ENCODE peak calls at places on chromosome 11, in nine cellular contexts. Q is psoas muscle; H is ovary; P is adrenal gland; U is OCI-LY7; M is CD8-positive, alpha-beta T cell; X is GM23248; E is CD4-positive, alpha-beta memory T cell; S is fibroblast of lung. Y is an unnamed sample.
A peak's percentile ranks its signal among the peaks of the same experiment; 100 is the strongest.

GRCh38 chr11:20444537-20444936 is 57.0 kb downstream of the PRMT3 start:
- DNase-seq in H (no peak), X (no peak), U (no peak), Q (no peak), P (no peak), S (no peak), E (no peak), M (no peak), Y (no peak)

GRCh38 chr11:94728541-94728940 is 39.6 kb upstream of the AMOTL1 start:
- DNase-seq in S (no peak), P (no peak), X (peak; percentile 84), M (no peak), E (no peak), H (no peak), U (no peak), Q (no peak), Y (no peak)

GRCh38 chr11:1487091-1487850 is 692 bp upstream of the MOB2 start:
- DNase-seq in E (no peak), U (no peak), X (no peak), Q (no peak), P (no peak), S (no peak), H (peak; percentile 46), M (no peak), Y (peak; percentile 17)

GRCh38 chr11:47715082-47715669 is at the start of gene AGBL2:
- DNase-seq in Q (peak; percentile 77), U (peak; percentile 85), P (peak; percentile 69), S (peak; percentile 58), M (peak; percentile 80), H (peak; percentile 68), E (peak; percentile 81), X (peak; percentile 83), Y (peak; percentile 76)

GRCh38 chr11:111908639-111909305 is 2.8 kb downstream of the CRYAB start:
- DNase-seq in S (no peak), H (no peak), Q (no peak), E (no peak), P (no peak), X (no peak), M (no peak), U (no peak), Y (no peak)

GRCh38 chr11:94664336-94664735 is 97.2 kb downstream of the PIWIL4 start:
- DNase-seq in P (no peak), Q (no peak), E (no peak), S (no peak), X (peak; percentile 39), M (no peak), U (no peak), H (no peak), Y (no peak)

GRCh38 chr11:7480132-7480531 is 5.2 kb upstream of the OLFML1 start:
- DNase-seq in U (no peak), E (no peak), M (no peak), X (peak; percentile 65), S (peak; percentile 65), P (no peak), H (no peak), Q (no peak), Y (no peak)

GRCh38 chr11:75558939-75559843 is 2.9 kb upstream of the SERPINH1 start:
- DNase-seq in M (no peak), Q (no peak), S (peak; percentile 89), E (no peak), P (peak; percentile 66), X (peak; percentile 78), H (peak; percentile 79), U (no peak), Y (peak; percentile 79)

GRCh38 chr11:5605849-5606248 is 9.4 kb downstream of the TRIM6 start:
- DNase-seq in Q (no peak), E (no peak), S (peak; percentile 86), M (no peak), U (peak; percentile 18), X (peak; percentile 95), P (no peak), H (no peak), Y (no peak)

GRCh38 chr11:47261291-47261800 is 3.5 kb downstream of the NR1H3 start:
- DNase-seq in X (no peak), S (no peak), E (no peak), Q (no peak), M (no peak), U (no peak), P (no peak), H (no peak), Y (no peak)

GRCh38 chr11:93614111-93614784 is 47.2 kb upstream of the CEP295 start:
- DNase-seq in U (peak; percentile 10), E (peak; percentile 19), M (no peak), X (peak; percentile 16), Q (no peak), H (no peak), P (no peak), S (no peak), Y (no peak)

GRCh38 chr11:12386745-12387144 is 9.4 kb downstream of the PARVA start:
- DNase-seq in P (no peak), M (no peak), S (no peak), U (no peak), Q (no peak), E (no peak), H (no peak), X (no peak), Y (no peak)

GRCh38 chr11:11708256-11708655 is 86.5 kb upstream of the GALNT18 start:
- DNase-seq in H (no peak), E (no peak), Q (no peak), P (no peak), X (peak; percentile 22), S (no peak), U (no peak), M (no peak), Y (no peak)

GRCh38 chr11:71198823-71199165 is 53.6 kb downstream of the SHANK2 start:
- DNase-seq in E (no peak), S (no peak), U (no peak), Q (no peak), X (no peak), H (no peak), P (no peak), M (no peak), Y (no peak)

GRCh38 chr11:36114095-36114494 is 170.2 kb downstream of the LDLRAD3 start:
- DNase-seq in H (no peak), P (no peak), E (no peak), Q (no peak), X (no peak), S (no peak), U (no peak), M (no peak), Y (no peak)

GRCh38 chr11:134266841-134267251 is 9.3 kb upstream of the GLB1L3 start:
- DNase-seq in Q (no peak), M (no peak), S (peak; percentile 86), X (peak; percentile 85), P (no peak), U (no peak), H (no peak), E (no peak), Y (no peak)

GRCh38 chr11:33463059-33463458 is 205.9 kb downstream of the HIPK3 start:
- DNase-seq in S (peak; percentile 19), Q (no peak), X (peak; percentile 70), M (no peak), P (no peak), E (no peak), U (no peak), H (no peak), Y (no peak)

GRCh38 chr11:128450882-128451647 is 136.3 kb downstream of the ETS1 start:
- DNase-seq in P (no peak), S (no peak), U (no peak), E (no peak), H (no peak), Q (no peak), M (no peak), X (no peak), Y (no peak)

GRCh38 chr11:23236846-23237550 is 376.7 kb upstream of the CCDC179 start:
- DNase-seq in M (no peak), U (no peak), Q (no peak), X (peak; percentile 67), E (no peak), S (peak; percentile 75), P (no peak), H (no peak), Y (no peak)

GRCh38 chr11:46889689-46890475 is 28.5 kb downstream of the LRP4 start:
- DNase-seq in P (peak; percentile 80), S (peak; percentile 79), M (peak; percentile 60), X (peak; percentile 80), Q (peak; percentile 28), U (peak; percentile 85), E (peak; percentile 71), H (peak; percentile 79), Y (no peak)

GRCh38 chr11:114616516-114616915 is 20.9 kb upstream of the NXPE4 start:
- DNase-seq in M (no peak), P (no peak), S (no peak), X (no peak), H (no peak), Q (no peak), E (no peak), U (no peak), Y (no peak)
- H3K9me3 ChIP-seq in M (peaks cover 6% of the 10 kb centered on the region), P (no peaks in the 10 kb centered on the region), S (no peaks in the 10 kb centered on the region), X (no peaks in the 10 kb centered on the region), H (no peaks in the 10 kb centered on the region), Q (no peaks in the 10 kb centered on the region), E (no peaks in the 10 kb centered on the region), U (peaks cover 54% of the 10 kb centered on the region), Y (no peaks in the 10 kb centered on the region)

DNA sequence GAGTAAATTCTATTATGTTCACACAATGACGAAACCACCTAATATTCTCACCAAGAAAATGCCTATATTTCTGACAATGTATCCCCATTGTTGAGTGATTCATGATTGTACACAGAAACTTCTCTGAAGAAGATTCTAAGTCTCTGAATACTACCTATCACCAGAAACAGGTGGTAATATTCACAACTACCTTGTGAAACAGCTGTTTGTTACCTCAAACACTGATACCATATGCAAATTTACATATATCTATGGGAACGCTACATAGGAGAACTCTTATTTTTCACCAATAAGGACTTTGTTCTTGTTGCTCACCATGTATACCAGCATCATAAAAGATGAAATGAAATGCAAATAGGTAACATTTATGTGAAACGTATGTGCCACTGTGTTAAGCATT is 59.3 kb downstream of the PDGFD start:
- DNase-seq in P (no peak), E (no peak), M (no peak), Q (no peak), U (no peak), H (no peak), X (no peak), S (no peak), Y (no peak)
- H3K4me3 ChIP-seq in P (no peak overlapping the region), E (no peak overlapping the region), M (no peak overlapping the region), Q (no peak overlapping the region), U (no peak overlapping the region), H (no peak overlapping the region), X (no peak overlapping the region), S (no peak overlapping the region), Y (no peak overlapping the region)

GRCh38 chr11:58832246-58832645 is 12.3 kb downstream of the GLYATL2 start:
- DNase-seq in E (no peak), U (no peak), Q (no peak), S (no peak), P (no peak), H (no peak), M (no peak), X (peak; percentile 31), Y (no peak)

GRCh38 chr11:58830693-58831301 is 13.7 kb downstream of the GLYATL2 start:
- DNase-seq in M (no peak), U (no peak), P (no peak), E (no peak), X (peak; percentile 19), Q (no peak), S (no peak), H (no peak), Y (no peak)

GRCh38 chr11:58829736-58830135 is 14.8 kb downstream of the GLYATL2 start:
- DNase-seq in E (no peak), S (peak; percentile 59), P (no peak), X (peak; percentile 57), M (no peak), Q (no peak), U (no peak), H (no peak), Y (no peak)
- H3K9me3 ChIP-seq in E (no peaks in the 10 kb centered on the region), S (no peaks in the 10 kb centered on the region), P (peaks cover 14% of the 10 kb centered on the region), X (no peaks in the 10 kb centered on the region), M (no peaks in the 10 kb centered on the region), Q (no peaks in the 10 kb centered on the region), U (peaks cover 12% of the 10 kb centered on the region), H (no peaks in the 10 kb centered on the region), Y (no peaks in the 10 kb centered on the region)

GRCh38 chr11:87491381-87491780 is 453.6 kb downstream of the TMEM135 start:
- DNase-seq in X (no peak), M (no peak), S (no peak), H (no peak), E (no peak), Q (no peak), P (no peak), U (no peak), Y (no peak)
- H3K4me3 ChIP-seq in X (no peak overlapping the region), M (no peak overlapping the region), S (no peak overlapping the region), H (no peak overlapping the region), E (no peak overlapping the region), Q (no peak overlapping the region), P (no peak overlapping the region), U (no peak overlapping the region), Y (no peak overlapping the region)